ENCODE peak calls at places on chromosomes 11 and 22, in six cellular contexts. C is H1, P is HCT116, N is HepG2, W is GM12878, U is K562. F is an unnamed sample.
A peak's percentile ranks its signal among the peaks of the same experiment; 100 is the strongest.

GRCh38 chr11:58268142-58268541 is at the start of gene OR10W1:
- DNase-seq in U (no peak), W (no peak), P (no peak), N (no peak), C (no peak), F (no peak)

GRCh38 chr11:11611381-11611780 is 10.4 kb downstream of the GALNT18 start:
- DNase-seq in N (no peak), C (no peak), P (no peak), W (no peak), U (no peak), F (no peak)

GRCh38 chr11:64868904-64869570 is 9.4 kb downstream of the EHD1 start:
- DNase-seq in P (no peak), W (no peak), C (no peak), U (no peak), N (no peak), F (no peak)

GRCh38 chr11:4195909-4196308 is 101.3 kb downstream of the RRM1 start:
- DNase-seq in C (no peak), N (no peak), W (no peak), P (no peak), U (no peak), F (no peak)

GRCh38 chr11:41273908-41274307 is 185.5 kb downstream of the LRRC4C start:
- DNase-seq in W (no peak), C (no peak), U (no peak), N (no peak), P (no peak), F (peak; percentile 20)

GRCh38 chr11:27107548-27107947 is 66.9 kb downstream of the BBOX1 start:
- DNase-seq in N (no peak), P (no peak), W (no peak), U (no peak), C (no peak), F (no peak)

GRCh38 chr11:94007906-94008305 is 13.2 kb upstream of the HEPHL1 start:
- DNase-seq in P (no peak), N (no peak), U (no peak), C (no peak), W (no peak), F (no peak)

GRCh38 chr11:35139883-35140282 is 912 bp downstream of the CD44 start:
- DNase-seq in P (no peak), U (no peak), W (no peak), C (no peak), N (no peak), F (no peak)

GRCh38 chr22:19818264-19819208 is 36.1 kb downstream of the GNB1L start:
- DNase-seq in W (no peak), U (no peak), C (peak; percentile 41), P (no peak), N (no peak), F (no peak)

GRCh38 chr11:120354068-120354467 is 17.9 kb downstream of the ARHGEF12 start:
- DNase-seq in P (no peak), U (no peak), N (no peak), W (no peak), C (no peak), F (no peak)

GRCh38 chr11:102780491-102780918 is at the start of gene MMP10:
- DNase-seq in W (no peak), C (no peak), U (no peak), P (peak; percentile 54), N (peak; percentile 21), F (peak; percentile 40)

GRCh38 chr11:720642-721346 is 14.8 kb downstream of the EPS8L2 start:
- DNase-seq in U (peak; percentile 83), N (no peak), P (no peak), W (no peak), C (peak; percentile 86), F (no peak)

GRCh38 chr22:40036591-40037225 is 42.0 kb downstream of the FAM83F start:
- DNase-seq in P (peak; percentile 62), C (peak; percentile 77), W (no peak), U (peak; percentile 63), N (peak; percentile 64), F (peak; percentile 66)

GRCh38 chr11:111454561-111455192 is 57.5 kb downstream of the BTG4 start:
- DNase-seq in W (no peak), C (peak; percentile 88), U (peak; percentile 80), P (no peak), N (peak; percentile 42), F (peak; percentile 52)

GRCh38 chr11:126564588-126564987 is 209.1 kb downstream of the ST3GAL4 start:
- DNase-seq in W (no peak), P (no peak), N (no peak), U (no peak), C (no peak), F (peak; percentile 67)

GRCh38 chr11:64245797-64246623 is 733 bp downstream of the PPP1R14B start:
- DNase-seq in C (no peak), N (peak; percentile 58), U (peak; percentile 56), P (no peak), W (no peak), F (no peak)

GRCh38 chr11:76609736-76610370 is 60.7 kb downstream of the LRRC32 start:
- DNase-seq in N (no peak), U (no peak), C (peak; percentile 43), P (no peak), W (no peak), F (peak; percentile 50)

GRCh38 chr22:44130076-44130711 is 50.5 kb upstream of the PARVG start:
- DNase-seq in N (no peak), C (no peak), W (no peak), P (no peak), U (no peak), F (no peak)

GRCh38 chr11:75280770-75281468 is 40.3 kb downstream of the TPBGL start:
- DNase-seq in W (no peak), C (no peak), U (no peak), N (no peak), P (no peak), F (no peak)

GRCh38 chr11:27688076-27688475 is 12.2 kb downstream of the BDNF start:
- DNase-seq in P (no peak), C (peak; percentile 71), N (peak; percentile 16), W (no peak), U (no peak), F (no peak)

GRCh38 chr11:56885182-56885581 is 103.5 kb upstream of the OR5AK2 start:
- DNase-seq in U (no peak), C (no peak), W (no peak), N (peak; percentile 11), P (no peak), F (no peak)

GRCh38 chr11:110295487-110296225 is 758 bp downstream of the RDX start:
- DNase-seq in P (no peak), U (peak; percentile 39), C (peak; percentile 64), W (peak; percentile 21), N (no peak), F (no peak)

GRCh38 chr22:20803696-20804324 is 29.9 kb downstream of the SERPIND1 start:
- DNase-seq in C (peak; percentile 71), U (peak; percentile 83), P (peak; percentile 3), W (no peak), N (peak; percentile 40), F (no peak)

GRCh38 chr11:60334005-60334620 is 7.1 kb downstream of the MS4A6E start:
- DNase-seq in U (peak; percentile 66), W (no peak), C (peak; percentile 94), P (peak; percentile 73), N (peak; percentile 42), F (peak; percentile 78)

GRCh38 chr22:41833369-41834004 is 582 bp downstream of the SREBF2 start:
- DNase-seq in W (no peak), N (no peak), P (no peak), U (peak; percentile 73), C (peak; percentile 63), F (no peak)

GRCh38 chr11:128116447-128117240 is 470.7 kb downstream of the ETS1 start:
- DNase-seq in P (no peak), U (no peak), W (no peak), C (no peak), N (no peak), F (no peak)
- TF ChIP-seq ZNF274 in P (no peak), U (no peak), W (no peak), C (no peak), N (no peak), F (no peak)

DNA sequence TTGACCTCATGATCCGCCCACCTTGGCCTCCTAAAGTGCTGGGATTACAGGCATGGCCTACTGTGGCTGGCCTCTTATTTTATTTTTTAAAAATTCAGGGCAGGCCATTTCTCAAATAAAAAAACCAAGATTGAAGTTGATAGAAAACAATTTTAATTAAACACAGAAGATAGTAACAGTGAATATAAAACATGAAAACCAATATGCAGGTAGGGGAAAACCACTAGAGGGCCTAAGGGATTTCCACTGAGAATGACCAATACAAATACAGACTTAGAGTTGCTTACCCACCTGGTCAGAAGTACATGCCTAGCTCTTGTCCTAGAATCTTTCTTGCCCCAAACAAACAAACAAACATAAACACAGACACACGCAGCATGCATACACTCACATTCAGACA is 1.7 kb upstream of the RTCB start:
- DNase-seq in W (no peak), U (no peak), P (peak; percentile 27), C (no peak), N (peak; percentile 24), F (no peak)
- TF ChIP-seq ZNF274 in W (no peak), U (no peak), P (no peak), C (no peak), N (no peak), F (no peak)

GRCh38 chr11:62108017-62108750 is 15.6 kb upstream of the INCENP start:
- DNase-seq in P (peak; percentile 59), N (peak; percentile 65), W (peak; percentile 11), C (no peak), U (peak; percentile 44), F (peak; percentile 58)
- TF ChIP-seq ZNF274 in P (no peak), N (no peak), W (no peak), C (no peak), U (no peak), F (no peak)

DNA sequence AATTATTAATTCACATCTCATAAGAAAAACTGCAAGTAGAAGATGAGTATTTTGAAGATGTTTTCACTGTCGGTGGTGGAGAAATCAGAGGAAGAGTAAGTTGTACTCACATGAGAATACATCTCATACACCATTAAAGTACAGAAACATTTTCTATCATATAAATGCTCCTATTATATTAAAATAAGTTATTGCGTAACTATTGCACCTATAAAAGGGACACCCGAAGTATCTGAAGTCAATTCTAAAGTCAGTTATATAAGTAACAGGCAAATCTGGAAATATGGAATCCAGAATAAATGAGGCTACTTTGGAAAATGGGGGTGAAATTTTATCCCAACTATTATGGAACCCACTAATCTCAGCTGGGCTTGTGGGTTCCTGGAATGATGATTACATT is 103.3 kb downstream of the FAM76B start:
- DNase-seq in N (no peak), W (no peak), U (no peak), C (no peak), P (no peak), F (no peak)
- TF ChIP-seq ZNF274 in N (no peak), W (no peak), U (no peak), C (no peak), P (no peak), F (no peak)

DNA sequence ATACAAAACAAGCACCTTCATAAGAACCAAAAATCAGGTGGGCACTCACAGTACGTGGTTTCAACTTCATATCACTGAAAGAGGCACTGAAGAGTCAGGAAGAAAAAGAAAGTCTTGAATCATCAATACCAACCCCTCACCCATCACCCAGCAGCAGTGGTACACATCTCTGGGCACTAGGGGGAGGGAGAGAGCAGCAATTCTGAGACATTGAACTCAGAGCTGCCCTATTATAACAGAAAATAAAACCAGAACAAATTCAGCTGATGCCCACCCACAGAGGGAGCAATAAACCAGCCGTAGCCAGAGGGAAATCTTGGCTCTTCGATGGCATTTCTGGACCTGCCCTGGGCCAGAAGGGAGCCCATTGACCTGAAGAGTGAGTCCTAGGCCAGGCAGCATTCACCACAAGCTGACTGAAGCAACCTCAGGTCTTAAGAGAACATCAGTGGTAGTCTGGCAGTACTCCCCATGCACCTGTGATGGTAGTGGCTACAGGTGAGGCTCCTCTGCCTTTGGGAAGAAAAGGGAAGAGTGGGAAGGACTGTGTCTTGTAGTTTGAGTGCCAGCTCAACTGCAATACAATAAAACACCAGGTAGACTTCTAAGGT is 42.2 kb upstream of the FAM181B start:
- DNase-seq in N (peak; percentile 42), W (no peak), U (peak; percentile 44), P (peak; percentile 36), C (peak; percentile 83), F (peak; percentile 32)
- TF ChIP-seq ZNF274 in N (no peak), W (no peak), U (no peak), P (no peak), C (no peak), F (no peak)